ENCODE peak calls at places on chromosomes 12 and 14, in nine cellular contexts. K, O, P, F, V, X, D, J and A are unnamed samples.

GRCh38 chr12:70267550-70267949 is 24.3 kb downstream of the CNOT2 start:
- DNase-seq in K (no peak), O (no peak), P (no peak), F (no peak), V (no peak), X (no peak), D (no peak), J (no peak), A (no peak)

GRCh38 chr14:99015833-99016232 is 256.2 kb downstream of the BCL11B start:
- DNase-seq in K (no peak), O (no peak), P (no peak), F (no peak), V (no peak), X (no peak), D (no peak), J (no peak), A (no peak)

GRCh38 chr14:104665663-104666522 is 23.5 kb upstream of the INF2 start:
- DNase-seq in K (peak; percentile 83), O (no peak), P (no peak), F (peak; percentile 36), V (no peak), X (peak; percentile 95), D (no peak), J (no peak), A (no peak)

GRCh38 chr12:77133566-77133965 is 68.2 kb upstream of the E2F7 start:
- DNase-seq in K (no peak), O (no peak), P (no peak), F (peak; percentile 13), V (peak; percentile 62), X (no peak), D (no peak), J (no peak), A (no peak)

GRCh38 chr14:55926007-55926406 is 192.2 kb upstream of the PELI2 start:
- DNase-seq in K (no peak), O (no peak), P (no peak), F (no peak), V (no peak), X (no peak), D (no peak), J (peak; percentile 39), A (no peak)

GRCh38 chr12:81255456-81255855 is 177.6 kb downstream of the ACSS3 start:
- DNase-seq in K (no peak), O (no peak), P (no peak), F (no peak), V (no peak), X (no peak), D (no peak), J (no peak), A (no peak)

GRCh38 chr14:38197001-38197760 is 10.5 kb upstream of the SSTR1 start:
- DNase-seq in K (no peak), O (no peak), P (no peak), F (no peak), V (no peak), X (no peak), D (no peak), J (no peak), A (no peak)

GRCh38 chr14:24037658-24038037 is 14.2 kb upstream of the CARMIL3 start:
- DNase-seq in K (no peak), O (no peak), P (peak; percentile 30), F (no peak), V (no peak), X (no peak), D (peak; percentile 63), J (no peak), A (no peak)

GRCh38 chr12:14716848-14717444 is 20.5 kb upstream of the GUCY2C start:
- DNase-seq in K (no peak), O (no peak), P (no peak), F (peak; percentile 44), V (peak; percentile 46), X (peak; percentile 5), D (no peak), J (no peak), A (no peak)

GRCh38 chr14:67532998-67533753 is at the start of gene PLEKHH1:
- DNase-seq in K (no peak), O (no peak), P (no peak), F (peak; percentile 40), V (peak; percentile 77), X (peak; percentile 95), D (peak; percentile 83), J (peak; percentile 46), A (no peak)

GRCh38 chr12:53530920-53531319 is 23.6 kb upstream of the NPFF start:
- DNase-seq in K (no peak), O (no peak), P (no peak), F (no peak), V (no peak), X (no peak), D (no peak), J (no peak), A (no peak)